ENCODE peak calls at places on chromosome 16, in six cellular contexts. N, I, B, L, Z and A are unnamed samples. For H3K9me3, the result is how much of the 10 kb centered on the place peaks cover.

GRCh38 chr16:53290520-53290919 is 143.8 kb upstream of the RBL2 start:
- DNase-seq in N (no peak), L (no peak), Z (no peak), I (no peak), B (no peak), A (no peak)

GRCh38 chr16:78503501-78504110 is 404.2 kb downstream of the WWOX start:
- DNase-seq in L (peak), B (no peak), I (no peak), Z (no peak), N (peak), A (peak)

GRCh38 chr16:10616395-10616743 is 36.0 kb upstream of the EMP2 start:
- DNase-seq in I (no peak), Z (no peak), N (no peak), B (no peak), L (no peak), A (no peak)

GRCh38 chr16:84359326-84359725 is 9.0 kb upstream of the ATP2C2 start:
- DNase-seq in I (no peak), N (no peak), B (no peak), Z (no peak), L (no peak), A (no peak)

GRCh38 chr16:75288596-75289120 is 37.2 kb upstream of the BCAR1 start:
- DNase-seq in B (no peak), I (peak), Z (peak), L (no peak), N (no peak), A (no peak)

GRCh38 chr16:1923299-1924034 is 5.3 kb upstream of the HS3ST6 start:
- DNase-seq in B (peak), I (no peak), L (no peak), N (peak), Z (no peak), A (peak)

GRCh38 chr16:86628614-86629013 is 50.3 kb downstream of the FOXL1 start:
- DNase-seq in B (no peak), N (peak), Z (no peak), I (no peak), L (no peak), A (no peak)

GRCh38 chr16:28974007-28974436 is 556 bp upstream of the SPNS1 start:
- DNase-seq in I (peak), Z (no peak), N (peak), L (peak), B (no peak), A (peak)

GRCh38 chr16:24544640-24545039 is 5.3 kb downstream of the RBBP6 start:
- DNase-seq in L (no peak), Z (no peak), B (no peak), I (no peak), N (peak), A (peak)

GRCh38 chr16:20803192-20803560 is 3.1 kb downstream of the ERI2 start:
- DNase-seq in L (no peak), Z (no peak), B (no peak), N (no peak), I (no peak), A (peak)

GRCh38 chr16:50763211-50763610 is 21.3 kb downstream of the CYLD start:
- DNase-seq in I (no peak), N (peak), L (no peak), B (no peak), Z (no peak), A (no peak)

GRCh38 chr16:27374794-27375499 is 27.0 kb upstream of the IL21R start:
- DNase-seq in N (peak), B (peak), I (peak), L (peak), Z (no peak), A (peak)

GRCh38 chr16:82862057-82862456 is 235.3 kb downstream of the CDH13 start:
- DNase-seq in B (no peak), L (no peak), I (no peak), Z (no peak), N (no peak), A (no peak)

GRCh38 chr16:82865412-82865811 is 238.6 kb downstream of the CDH13 start:
- DNase-seq in N (no peak), B (no peak), L (no peak), Z (no peak), I (no peak), A (no peak)

GRCh38 chr16:82864332-82865040 is 237.7 kb downstream of the CDH13 start:
- DNase-seq in L (no peak), Z (no peak), N (no peak), I (no peak), B (no peak), A (no peak)

DNA sequence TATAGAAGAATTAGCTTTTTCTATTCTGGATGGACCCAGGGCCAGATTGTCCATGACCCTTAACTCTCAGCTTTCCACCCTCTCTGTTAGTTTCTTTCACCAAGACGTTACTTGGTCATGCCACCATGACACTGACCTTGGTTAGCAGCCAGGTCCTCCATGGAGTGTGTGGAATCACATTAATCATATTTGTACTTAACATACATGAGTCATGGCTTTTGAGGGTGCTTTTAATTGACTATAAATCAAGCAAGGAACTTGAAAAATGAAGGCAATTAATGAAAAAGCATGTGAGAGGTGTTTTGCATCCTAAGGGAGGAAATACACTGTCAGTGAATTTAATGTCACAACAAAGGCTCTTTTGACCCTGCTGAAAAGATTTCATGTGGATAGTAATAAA is 240.7 kb downstream of the CDH13 start:
- DNase-seq in L (no peak), Z (no peak), B (no peak), N (peak), I (no peak), A (peak)
- H3K9me3 ChIP-seq in L (under half), Z (under half), B (under half), N (under half), I (under half), A (under half)

DNA sequence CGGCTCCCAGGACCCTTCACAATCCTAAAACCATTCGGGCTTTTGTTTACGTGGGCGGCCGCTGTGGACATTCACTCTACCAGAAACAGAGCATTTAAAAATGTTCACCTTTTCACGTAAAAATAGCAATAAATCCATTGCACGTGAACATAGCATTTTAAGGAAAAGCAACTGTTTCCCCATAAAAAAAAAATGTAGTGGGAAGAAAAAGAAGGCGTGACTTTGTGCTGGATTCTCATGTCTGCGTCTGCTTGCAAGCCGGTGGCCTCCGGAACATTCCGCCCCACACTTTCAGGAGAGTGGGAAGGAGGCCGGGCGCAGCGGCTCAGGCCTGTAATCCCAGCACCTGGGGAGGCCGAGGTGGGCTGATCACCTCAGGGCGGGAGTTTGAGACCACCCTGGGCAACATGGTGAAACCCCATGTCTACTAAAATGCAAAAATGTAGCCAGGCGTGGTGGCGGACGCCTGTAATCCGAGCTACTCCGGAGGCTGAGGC is 13.4 kb upstream of the GNG13 start:
- DNase-seq in B (no peak), N (no peak), I (no peak), L (no peak), Z (no peak), A (no peak)
- TF ChIP-seq CTCF in B (no peak), N (no peak), I (no peak), L (no peak), Z (peak), A (no peak)

GRCh38 chr16:35306915-35307314 is 1847.5 kb downstream of the TP53TG3F start:
- DNase-seq in L (no peak), Z (no peak), N (no peak), I (no peak), B (no peak), A (no peak)
- H3K9me3 ChIP-seq in L (under half), Z (under half), N (under half), I (under half), B (half or more), A (under half)

DNA sequence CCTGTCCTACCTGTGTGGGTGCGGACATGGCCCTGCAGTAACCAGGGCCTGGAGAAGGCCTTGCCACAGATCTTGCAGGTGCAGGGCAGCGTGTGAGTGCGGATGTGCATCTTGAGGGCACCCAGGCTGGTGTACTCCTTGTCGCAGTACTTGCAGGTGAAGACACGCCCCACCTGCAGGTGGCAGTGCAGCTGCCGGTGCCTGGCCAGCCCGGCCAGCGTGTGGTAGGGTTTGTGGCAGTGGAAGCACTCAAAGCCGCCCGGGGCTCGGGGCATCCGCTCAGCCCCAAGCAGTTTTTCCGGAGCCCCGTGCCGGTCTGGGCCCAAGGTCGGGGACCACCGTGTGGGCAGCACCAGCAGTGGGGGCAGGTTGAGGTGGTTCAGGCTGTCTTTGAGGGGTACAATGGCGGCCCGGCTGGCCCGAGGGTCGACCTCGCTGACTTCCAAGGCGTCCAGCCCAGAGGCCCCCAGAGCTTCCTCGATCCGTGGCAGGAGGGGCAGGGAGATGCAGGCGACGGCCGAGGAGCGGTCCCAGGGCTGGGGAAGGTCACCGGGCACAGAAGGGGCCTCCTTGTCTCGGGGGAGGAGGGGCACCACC is 5.1 kb downstream of the SNAI3 start:
- DNase-seq in Z (no peak), N (no peak), I (no peak), B (peak), L (no peak), A (no peak)
- TF ChIP-seq CTCF in Z (peak), N (no peak), I (no peak), B (peak), L (no peak), A (peak)

GRCh38 chr16:31745900-31746299 is 127.7 kb upstream of the ZNF267 start:
- DNase-seq in B (no peak), Z (no peak), L (no peak), I (no peak), N (no peak), A (no peak)
- H3K9me3 ChIP-seq in B (half or more), Z (under half), L (under half), I (under half), N (under half), A (under half)

GRCh38 chr16:47424846-47425245 is 36.0 kb downstream of the ITFG1 start:
- DNase-seq in I (no peak), B (no peak), L (no peak), N (no peak), Z (no peak), A (no peak)
- TF ChIP-seq CTCF in I (no peak), B (no peak), L (no peak), N (no peak), Z (no peak), A (no peak)

GRCh38 chr16:5504028-5504758 is 406.6 kb upstream of the EEF2KMT start:
- DNase-seq in B (no peak), L (no peak), N (peak), Z (no peak), I (no peak), A (no peak)
- H3K9me3 ChIP-seq in B (under half), L (under half), N (under half), Z (under half), I (under half), A (under half)

GRCh38 chr16:66551362-66551761 is 1.0 kb upstream of the CKLF start:
- DNase-seq in N (peak), Z (no peak), L (no peak), I (no peak), B (no peak), A (peak)
- TF ChIP-seq CTCF in N (peak), Z (peak), L (no peak), I (no peak), B (no peak), A (peak)